ENCODE peak calls at places on chromosome 20, in eight cellular contexts. B is ascending aorta, S is HFFc6, H is choroid plexus epithelial cell, Z is fibroblast of lung, J is glutamatergic neuron, G is mesothelial cell of epicardium, U is esophagus squamous epithelium. V is an unnamed sample.

GRCh38 chr20:36051318-36052116 is 83.1 kb downstream of the CNBD2 start:
- DNase-seq in B (no peak), S (no peak), H (no peak), Z (no peak), J (no peak), G (no peak), U (no peak), V (no peak)

GRCh38 chr20:23178806-23179205 is 92.7 kb upstream of the CD93 start:
- DNase-seq in B (no peak), S (no peak), H (peak; percentile 47), Z (no peak), J (no peak), G (no peak), U (no peak), V (no peak)

GRCh38 chr20:16423311-16424212 is 149.7 kb downstream of the KIF16B start:
- DNase-seq in B (no peak), S (no peak), H (peak; percentile 60), Z (no peak), J (no peak), G (no peak), U (no peak), V (no peak)

GRCh38 chr20:34066476-34067090 is 45.5 kb downstream of the EIF2S2 start:
- DNase-seq in B (no peak), S (peak; percentile 50), H (no peak), Z (no peak), J (no peak), G (no peak), U (no peak), V (no peak)

GRCh38 chr20:3021327-3021726 is 22.1 kb upstream of the GNRH2 start:
- DNase-seq in B (no peak), S (no peak), H (no peak), Z (no peak), J (no peak), G (no peak), U (no peak), V (no peak)

GRCh38 chr20:36407196-36407733 is 101.1 kb downstream of the DLGAP4 start:
- DNase-seq in B (no peak), S (peak; percentile 17), H (peak; percentile 36), Z (peak; percentile 13), J (no peak), G (no peak), U (no peak), V (no peak)

GRCh38 chr20:39676857-39677351 is 714.8 kb downstream of the DHX35 start:
- DNase-seq in B (no peak), S (no peak), H (no peak), Z (peak; percentile 5), J (no peak), G (no peak), U (no peak), V (no peak)

GRCh38 chr20:53077373-53078205 is 105.4 kb downstream of the TSHZ2 start:
- DNase-seq in B (no peak), S (no peak), H (no peak), Z (peak; percentile 92), J (no peak), G (no peak), U (no peak), V (no peak)

GRCh38 chr20:50224052-50224451 is 33.4 kb downstream of the CEBPB start:
- DNase-seq in B (no peak), S (no peak), H (no peak), Z (no peak), J (no peak), G (no peak), U (no peak), V (no peak)

GRCh38 chr20:9647741-9648140 is 133.4 kb downstream of the LAMP5 start:
- DNase-seq in B (no peak), S (no peak), H (no peak), Z (no peak), J (no peak), G (no peak), U (no peak), V (no peak)

GRCh38 chr20:59752704-59753460 is 148.5 kb downstream of the PHACTR3 start:
- DNase-seq in B (no peak), S (no peak), H (no peak), Z (no peak), J (no peak), G (no peak), U (no peak), V (no peak)

GRCh38 chr20:6397115-6397514 is 274.3 kb upstream of the FERMT1 start:
- DNase-seq in B (no peak), S (no peak), H (no peak), Z (no peak), J (no peak), G (no peak), U (no peak), V (no peak)

GRCh38 chr20:3819413-3820047 is 817 bp upstream of the AP5S1 start:
- DNase-seq in B (no peak), S (no peak), H (no peak), Z (no peak), J (no peak), G (no peak), U (no peak), V (no peak)

GRCh38 chr20:8858181-8858794 is 210.6 kb upstream of the PLCB4 start:
- DNase-seq in B (no peak), S (no peak), H (peak; percentile 62), Z (no peak), J (no peak), G (no peak), U (no peak), V (no peak)

GRCh38 chr20:18853216-18853615 is 39.6 kb downstream of the SCP2D1 start:
- DNase-seq in B (no peak), S (no peak), H (no peak), Z (no peak), J (no peak), G (no peak), U (no peak), V (no peak)

GRCh38 chr20:10313215-10313614 is 94.6 kb downstream of the SNAP25 start:
- DNase-seq in B (no peak), S (no peak), H (peak; percentile 80), Z (peak; percentile 50), J (no peak), G (no peak), U (no peak), V (no peak)

GRCh38 chr20:14951707-14952106 is 614.3 kb upstream of the FLRT3 start:
- DNase-seq in B (no peak), S (no peak), H (peak; percentile 35), Z (peak; percentile 64), J (no peak), G (no peak), U (no peak), V (no peak)

GRCh38 chr20:61042501-61043385 is 209.3 kb upstream of the CDH4 start:
- DNase-seq in B (no peak), S (no peak), H (no peak), Z (peak; percentile 2), J (no peak), G (peak; percentile 9), U (no peak), V (no peak)

GRCh38 chr20:37651932-37652331 is 41.9 kb upstream of the CTNNBL1 start:
- DNase-seq in B (no peak), S (peak; percentile 2), H (peak; percentile 31), Z (peak; percentile 5), J (peak; percentile 22), G (no peak), U (no peak), V (no peak)
- TF ChIP-seq CTCF in B (no peak), S (peak; percentile 65), H (peak; percentile 57), Z (peak; percentile 21), J (peak; percentile 39), G (no peak), U (peak; percentile 16), V (peak; percentile 37)

GRCh38 chr20:38057351-38057972 is 23.9 kb downstream of the RPRD1B start:
- DNase-seq in B (peak; percentile 16), S (peak; percentile 50), H (peak; percentile 78), Z (peak; percentile 49), J (peak; percentile 93), G (peak; percentile 83), U (no peak), V (peak; percentile 67)
- TF ChIP-seq CTCF in B (peak; percentile 81), S (peak; percentile 99), H (peak; percentile 92), Z (peak; percentile 81), J (peak; percentile 96), G (peak; percentile 95), U (peak; percentile 84), V (peak; percentile 100)

DNA sequence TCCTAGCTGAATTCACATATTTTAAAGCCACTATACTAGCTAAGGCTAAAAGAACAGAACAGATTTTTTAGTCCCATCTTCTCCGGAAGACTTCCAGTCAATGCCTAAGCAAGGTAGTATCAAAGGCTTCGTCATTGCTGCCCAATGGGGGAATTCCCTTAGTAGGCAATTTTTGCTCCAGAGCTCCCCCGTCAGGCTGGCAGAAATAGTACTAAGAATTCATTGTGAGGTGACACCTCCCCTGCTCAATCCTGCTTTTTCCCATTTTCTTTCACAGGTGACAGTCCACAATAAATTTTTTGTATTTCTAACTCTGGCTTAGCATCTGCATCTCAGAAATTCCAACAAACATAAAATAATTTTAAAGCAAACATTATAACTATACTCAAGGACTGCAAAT is 52.8 kb upstream of the SRSF6 start:
- DNase-seq in B (no peak), S (no peak), H (no peak), Z (no peak), J (no peak), G (no peak), U (no peak), V (no peak)
- TF ChIP-seq CTCF in B (no peak), S (peak; percentile 67), H (peak; percentile 17), Z (peak; percentile 20), J (peak; percentile 25), G (no peak), U (no peak), V (peak; percentile 26)

GRCh38 chr20:62651285-62652021 is 9.2 kb downstream of the SLCO4A1 start:
- DNase-seq in B (peak; percentile 53), S (no peak), H (peak; percentile 41), Z (no peak), J (no peak), G (peak; percentile 81), U (peak; percentile 36), V (peak; percentile 67)

GRCh38 chr20:62653373-62653772 is 11.1 kb downstream of the SLCO4A1 start:
- DNase-seq in B (no peak), S (no peak), H (no peak), Z (no peak), J (no peak), G (no peak), U (no peak), V (no peak)

GRCh38 chr20:62650551-62651284 is 8.4 kb downstream of the SLCO4A1 start:
- DNase-seq in B (no peak), S (no peak), H (no peak), Z (no peak), J (no peak), G (no peak), U (no peak), V (no peak)

GRCh38 chr20:62652894-62653305 is 10.6 kb downstream of the SLCO4A1 start:
- DNase-seq in B (no peak), S (no peak), H (no peak), Z (no peak), J (no peak), G (no peak), U (no peak), V (no peak)

GRCh38 chr20:62652051-62652893 is 10.0 kb downstream of the SLCO4A1 start:
- DNase-seq in B (peak; percentile 88), S (peak; percentile 98), H (peak; percentile 99), Z (peak; percentile 90), J (no peak), G (peak; percentile 72), U (peak; percentile 84), V (peak; percentile 94)
- TF ChIP-seq CTCF in B (no peak), S (peak; percentile 28), H (peak; percentile 26), Z (no peak), J (no peak), G (no peak), U (no peak), V (peak; percentile 27)

V was measured in CD14-positive monocyte.